ENCODE peak calls at places on chromosome 1, in eight cellular contexts. One of them, this sample, is unnamed.

GRCh38 chr1:48105167-48105566 is 108.0 kb upstream of the TRABD2B start:
- DNase-seq in A549: no peak
- DNase-seq in small intestine: no peak
- DNase-seq in aorta: no peak
- DNase-seq in hepatocyte: no peak
- DNase-seq in left lung: no peak
- DNase-seq in pancreas: no peak
- DNase-seq in mammary epithelial cell: no peak
- DNase-seq in this sample: no peak

GRCh38 chr1:23343246-23344110 is 606 bp downstream of the HNRNPR start:
- DNase-seq in mammary epithelial cell: peak; percentile 64
- DNase-seq in pancreas: no peak
- DNase-seq in A549: peak; percentile 59
- DNase-seq in small intestine: peak; percentile 46
- DNase-seq in left lung: no peak
- DNase-seq in hepatocyte: peak; percentile 56
- DNase-seq in aorta: no peak
- DNase-seq in this sample: peak; percentile 7

GRCh38 chr1:34602907-34603306 is 151.9 kb upstream of the GJB5 start:
- DNase-seq in A549: no peak
- DNase-seq in mammary epithelial cell: no peak
- DNase-seq in pancreas: no peak
- DNase-seq in left lung: no peak
- DNase-seq in hepatocyte: no peak
- DNase-seq in aorta: no peak
- DNase-seq in small intestine: no peak
- DNase-seq in this sample: no peak

GRCh38 chr1:204989266-204990058 is 53.5 kb upstream of the CNTN2 start:
- DNase-seq in pancreas: peak; percentile 47
- DNase-seq in mammary epithelial cell: peak; percentile 79
- DNase-seq in left lung: peak; percentile 62
- DNase-seq in small intestine: peak; percentile 61
- DNase-seq in aorta: no peak
- DNase-seq in A549: peak; percentile 63
- DNase-seq in hepatocyte: peak; percentile 87
- DNase-seq in this sample: peak; percentile 35

GRCh38 chr1:200367841-200368534 is 41.8 kb downstream of the ZNF281 start:
- DNase-seq in hepatocyte: no peak
- DNase-seq in pancreas: no peak
- DNase-seq in left lung: no peak
- DNase-seq in aorta: no peak
- DNase-seq in A549: no peak
- DNase-seq in mammary epithelial cell: no peak
- DNase-seq in small intestine: no peak
- DNase-seq in this sample: no peak

GRCh38 chr1:186626533-186626932 is 53.7 kb downstream of the PTGS2 start:
- DNase-seq in pancreas: no peak
- DNase-seq in mammary epithelial cell: no peak
- DNase-seq in left lung: no peak
- DNase-seq in aorta: no peak
- DNase-seq in small intestine: no peak
- DNase-seq in A549: no peak
- DNase-seq in hepatocyte: no peak
- DNase-seq in this sample: no peak

GRCh38 chr1:20787775-20788488 is 825 bp upstream of the HP1BP3 start:
- DNase-seq in pancreas: no peak
- DNase-seq in hepatocyte: peak; percentile 55
- DNase-seq in left lung: no peak
- DNase-seq in small intestine: peak; percentile 44
- DNase-seq in mammary epithelial cell: no peak
- DNase-seq in A549: peak; percentile 56
- DNase-seq in aorta: no peak
- DNase-seq in this sample: no peak

GRCh38 chr1:178284059-178284458 is 190.2 kb downstream of the RASAL2 start:
- DNase-seq in left lung: no peak
- DNase-seq in hepatocyte: no peak
- DNase-seq in A549: no peak
- DNase-seq in aorta: no peak
- DNase-seq in pancreas: no peak
- DNase-seq in mammary epithelial cell: no peak
- DNase-seq in small intestine: no peak
- DNase-seq in this sample: no peak

GRCh38 chr1:178528219-178528962 is 15.5 kb downstream of the TEX35 start:
- DNase-seq in A549: no peak
- DNase-seq in pancreas: no peak
- DNase-seq in small intestine: no peak
- DNase-seq in hepatocyte: no peak
- DNase-seq in aorta: peak; percentile 55
- DNase-seq in mammary epithelial cell: no peak
- DNase-seq in left lung: no peak
- DNase-seq in this sample: no peak

GRCh38 chr1:230824571-230825060 is 43.7 kb downstream of the C1orf198 start:
- DNase-seq in small intestine: no peak
- DNase-seq in A549: no peak
- DNase-seq in mammary epithelial cell: no peak
- DNase-seq in hepatocyte: no peak
- DNase-seq in left lung: no peak
- DNase-seq in aorta: no peak
- DNase-seq in pancreas: peak; percentile 27
- DNase-seq in this sample: no peak

GRCh38 chr1:240349695-240350094 is 258.0 kb downstream of the FMN2 start:
- DNase-seq in small intestine: no peak
- DNase-seq in left lung: no peak
- DNase-seq in hepatocyte: no peak
- DNase-seq in pancreas: no peak
- DNase-seq in A549: no peak
- DNase-seq in aorta: no peak
- DNase-seq in mammary epithelial cell: no peak
- DNase-seq in this sample: no peak

GRCh38 chr1:72000809-72001208 is 281.5 kb downstream of the NEGR1 start:
- DNase-seq in A549: peak; percentile 28
- DNase-seq in small intestine: no peak
- DNase-seq in aorta: no peak
- DNase-seq in mammary epithelial cell: peak; percentile 53
- DNase-seq in left lung: no peak
- DNase-seq in pancreas: no peak
- DNase-seq in hepatocyte: peak; percentile 16
- DNase-seq in this sample: no peak

GRCh38 chr1:153087692-153088091 is 6.6 kb downstream of the SPRR2E start:
- DNase-seq in A549: no peak
- DNase-seq in small intestine: no peak
- DNase-seq in aorta: no peak
- DNase-seq in left lung: no peak
- DNase-seq in mammary epithelial cell: no peak
- DNase-seq in pancreas: no peak
- DNase-seq in hepatocyte: no peak
- DNase-seq in this sample: no peak

GRCh38 chr1:52368383-52369172 is 2.6 kb upstream of the CC2D1B start:
- DNase-seq in A549: peak; percentile 35
- DNase-seq in hepatocyte: peak; percentile 87
- DNase-seq in pancreas: peak; percentile 69
- DNase-seq in aorta: peak; percentile 81
- DNase-seq in mammary epithelial cell: peak; percentile 97
- DNase-seq in left lung: peak; percentile 74
- DNase-seq in small intestine: peak; percentile 68
- DNase-seq in this sample: peak; percentile 49

GRCh38 chr1:59391216-59392179 is 94.6 kb downstream of the FGGY start:
- DNase-seq in pancreas: no peak
- DNase-seq in A549: no peak
- DNase-seq in aorta: no peak
- DNase-seq in small intestine: no peak
- DNase-seq in mammary epithelial cell: no peak
- DNase-seq in hepatocyte: no peak
- DNase-seq in left lung: no peak
- DNase-seq in this sample: no peak

GRCh38 chr1:59396387-59396786 is 99.5 kb downstream of the FGGY start:
- DNase-seq in left lung: no peak
- DNase-seq in mammary epithelial cell: no peak
- DNase-seq in hepatocyte: no peak
- DNase-seq in A549: no peak
- DNase-seq in pancreas: no peak
- DNase-seq in aorta: no peak
- DNase-seq in small intestine: no peak
- DNase-seq in this sample: no peak

GRCh38 chr1:59390307-59390706 is 93.4 kb downstream of the FGGY start:
- DNase-seq in aorta: no peak
- DNase-seq in pancreas: no peak
- DNase-seq in left lung: no peak
- DNase-seq in small intestine: peak; percentile 17
- DNase-seq in A549: no peak
- DNase-seq in mammary epithelial cell: no peak
- DNase-seq in hepatocyte: no peak
- DNase-seq in this sample: no peak

GRCh38 chr1:59394706-59395417 is 98.0 kb downstream of the FGGY start:
- DNase-seq in A549: no peak
- DNase-seq in aorta: no peak
- DNase-seq in pancreas: no peak
- DNase-seq in left lung: no peak
- DNase-seq in mammary epithelial cell: no peak
- DNase-seq in hepatocyte: no peak
- DNase-seq in small intestine: no peak
- DNase-seq in this sample: no peak

DNA sequence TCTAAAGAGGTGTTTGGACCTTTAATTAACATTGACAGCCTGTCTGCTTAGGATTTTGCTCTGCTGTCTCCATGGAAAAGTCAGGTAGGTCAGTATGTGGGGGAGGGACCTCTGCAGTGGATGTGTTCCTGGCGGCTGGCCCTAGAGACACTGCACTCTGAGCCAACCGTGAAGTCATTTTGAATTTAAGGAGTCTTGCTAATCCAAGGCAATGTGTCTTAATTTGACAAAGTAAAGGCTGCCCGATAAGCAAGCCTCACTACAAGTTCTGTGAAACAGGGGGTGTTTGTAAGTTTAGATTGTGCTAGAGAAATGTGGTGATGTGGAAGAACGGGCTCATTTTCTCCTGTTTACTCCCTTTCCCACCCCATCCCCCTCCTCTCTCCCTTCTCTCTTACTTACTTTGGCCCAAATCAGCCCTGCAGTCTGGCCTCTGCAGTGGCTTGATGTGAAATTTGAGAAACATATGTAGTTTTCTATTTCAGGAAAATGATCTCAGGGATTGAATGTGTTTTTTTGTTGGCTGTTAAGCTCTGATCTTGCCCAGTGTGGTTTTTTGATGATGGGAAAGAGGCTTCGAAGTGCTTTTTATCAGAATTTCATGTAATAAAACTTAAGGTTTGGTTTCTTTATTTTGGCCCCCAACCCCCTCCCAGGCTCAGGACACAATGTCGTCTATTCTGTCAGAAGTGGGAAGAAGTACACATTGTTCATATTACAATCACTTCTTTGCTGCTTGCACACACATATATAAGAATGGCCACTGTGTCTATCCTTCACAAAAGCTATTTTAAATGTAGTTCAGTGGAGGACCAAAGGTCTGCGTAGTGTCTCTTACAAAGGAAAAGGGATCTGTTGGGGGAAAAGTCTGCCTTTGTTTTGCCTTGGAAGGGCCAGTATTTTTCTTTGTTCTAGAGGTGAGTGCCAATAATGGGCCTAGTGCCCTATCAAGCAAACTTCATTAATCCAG is 96.6 kb downstream of the FGGY start:
- DNase-seq in pancreas: peak; percentile 61
- DNase-seq in hepatocyte: peak; percentile 83
- DNase-seq in aorta: peak; percentile 89
- DNase-seq in A549: no peak
- DNase-seq in mammary epithelial cell: no peak
- DNase-seq in left lung: peak; percentile 52
- DNase-seq in small intestine: no peak
- DNase-seq in this sample: no peak
- H3K4me1 ChIP-seq in pancreas: peaks cover 5% of the 10 kb centered on the region
- H3K4me1 ChIP-seq in hepatocyte: peaks cover 36% of the 10 kb centered on the region
- H3K4me1 ChIP-seq in aorta: peaks cover 6% of the 10 kb centered on the region
- H3K4me1 ChIP-seq in A549: no peaks in the 10 kb centered on the region
- H3K4me1 ChIP-seq in mammary epithelial cell: no peaks in the 10 kb centered on the region
- H3K4me1 ChIP-seq in left lung: peaks cover 7% of the 10 kb centered on the region
- H3K4me1 ChIP-seq in small intestine: no peaks in the 10 kb centered on the region
- H3K4me1 ChIP-seq in this sample: no peaks in the 10 kb centered on the region

GRCh38 chr1:89945852-89946476 is 48.9 kb upstream of the ZNF326 start:
- DNase-seq in aorta: no peak
- DNase-seq in small intestine: no peak
- DNase-seq in A549: no peak
- DNase-seq in left lung: no peak
- DNase-seq in pancreas: no peak
- DNase-seq in hepatocyte: no peak
- DNase-seq in mammary epithelial cell: peak; percentile 80
- DNase-seq in this sample: no peak
- H3K4me3 ChIP-seq in aorta: no peak overlapping the region
- H3K4me3 ChIP-seq in small intestine: no peak overlapping the region
- H3K4me3 ChIP-seq in A549: no peak overlapping the region
- H3K4me3 ChIP-seq in left lung: no peak overlapping the region
- H3K4me3 ChIP-seq in pancreas: no peak overlapping the region
- H3K4me3 ChIP-seq in hepatocyte: no peak overlapping the region
- H3K4me3 ChIP-seq in mammary epithelial cell: no peak overlapping the region
- H3K4me3 ChIP-seq in this sample: no peak overlapping the region

GRCh38 chr1:225812488-225813249 is 2.7 kb downstream of the EPHX1 start:
- DNase-seq in small intestine: no peak
- DNase-seq in hepatocyte: no peak
- DNase-seq in mammary epithelial cell: no peak
- DNase-seq in pancreas: no peak
- DNase-seq in A549: no peak
- DNase-seq in left lung: no peak
- DNase-seq in aorta: no peak
- DNase-seq in this sample: no peak
- H3K4me1 ChIP-seq in small intestine: peaks cover 16% of the 10 kb centered on the region
- H3K4me1 ChIP-seq in hepatocyte: peaks cover 45% of the 10 kb centered on the region
- H3K4me1 ChIP-seq in mammary epithelial cell: peaks cover 12% of the 10 kb centered on the region
- H3K4me1 ChIP-seq in pancreas: peaks cover 54% of the 10 kb centered on the region
- H3K4me1 ChIP-seq in A549: peaks cover 65% of the 10 kb centered on the region
- H3K4me1 ChIP-seq in left lung: peaks cover 69% of the 10 kb centered on the region
- H3K4me1 ChIP-seq in aorta: no peaks in the 10 kb centered on the region
- H3K4me1 ChIP-seq in this sample: no peaks in the 10 kb centered on the region

GRCh38 chr1:50417487-50417886 is 5.8 kb downstream of the DMRTA2 start:
- DNase-seq in left lung: no peak
- DNase-seq in aorta: no peak
- DNase-seq in small intestine: no peak
- DNase-seq in mammary epithelial cell: no peak
- DNase-seq in hepatocyte: no peak
- DNase-seq in pancreas: no peak
- DNase-seq in A549: no peak
- DNase-seq in this sample: no peak

GRCh38 chr1:50414853-50415234 is 8.4 kb downstream of the DMRTA2 start:
- DNase-seq in pancreas: no peak
- DNase-seq in A549: no peak
- DNase-seq in small intestine: no peak
- DNase-seq in hepatocyte: no peak
- DNase-seq in left lung: no peak
- DNase-seq in mammary epithelial cell: no peak
- DNase-seq in aorta: no peak
- DNase-seq in this sample: no peak

GRCh38 chr1:50415235-50416149 is 7.8 kb downstream of the DMRTA2 start:
- DNase-seq in hepatocyte: no peak
- DNase-seq in pancreas: no peak
- DNase-seq in small intestine: no peak
- DNase-seq in mammary epithelial cell: no peak
- DNase-seq in aorta: no peak
- DNase-seq in left lung: no peak
- DNase-seq in A549: no peak
- DNase-seq in this sample: no peak

GRCh38 chr1:50416553-50417453 is 6.4 kb downstream of the DMRTA2 start:
- DNase-seq in pancreas: no peak
- DNase-seq in left lung: no peak
- DNase-seq in aorta: peak; percentile 74
- DNase-seq in mammary epithelial cell: no peak
- DNase-seq in A549: no peak
- DNase-seq in hepatocyte: no peak
- DNase-seq in small intestine: no peak
- DNase-seq in this sample: no peak

GRCh38 chr1:50416150-50416527 is 7.1 kb downstream of the DMRTA2 start:
- DNase-seq in mammary epithelial cell: no peak
- DNase-seq in pancreas: no peak
- DNase-seq in hepatocyte: no peak
- DNase-seq in left lung: no peak
- DNase-seq in aorta: no peak
- DNase-seq in A549: no peak
- DNase-seq in small intestine: no peak
- DNase-seq in this sample: no peak
- H3K4me3 ChIP-seq in mammary epithelial cell: no peak overlapping the region
- H3K4me3 ChIP-seq in pancreas: no peak overlapping the region
- H3K4me3 ChIP-seq in hepatocyte: no peak overlapping the region
- H3K4me3 ChIP-seq in left lung: no peak overlapping the region
- H3K4me3 ChIP-seq in aorta: no peak overlapping the region
- H3K4me3 ChIP-seq in A549: peak overlapping the region; percentile 27
- H3K4me3 ChIP-seq in small intestine: no peak overlapping the region
- H3K4me3 ChIP-seq in this sample: no peak overlapping the region

This sample was measured in CD8-positive, alpha-beta memory T cell.